ENCODE peak calls at places on chromosomes 16 and 17, in eight cellular contexts. G, T, U, A, Z, O, M and Q are unnamed samples.

GRCh38 chr17:42760652-42761581 is at the start of gene RAMP2:
- DNase-seq in A (no peak), U (no peak), Z (no peak), O (no peak), G (no peak), T (peak; percentile 46), M (peak; percentile 68), Q (no peak)

GRCh38 chr17:50739098-50739497 is 19.7 kb downstream of the LUC7L3 start:
- DNase-seq in U (no peak), O (no peak), G (no peak), A (no peak), Z (no peak), M (no peak), T (no peak), Q (no peak)

GRCh38 chr17:75876190-75876937 is 2.0 kb downstream of the TRIM47 start:
- DNase-seq in O (no peak), A (peak; percentile 96), Z (no peak), U (peak; percentile 81), G (no peak), T (peak; percentile 53), M (no peak), Q (no peak)

GRCh38 chr17:78476973-78477372 is 98.5 kb downstream of the PGS1 start:
- DNase-seq in G (no peak), T (no peak), Z (no peak), O (no peak), U (no peak), M (no peak), A (peak; percentile 49), Q (no peak)

GRCh38 chr17:77045441-77046041 is 95.2 kb upstream of the SEC14L1 start:
- DNase-seq in O (no peak), T (no peak), M (no peak), Z (no peak), A (no peak), U (no peak), G (no peak), Q (no peak)

GRCh38 chr17:31733326-31733725 is 125.7 kb downstream of the COPRS start:
- DNase-seq in M (no peak), O (no peak), T (no peak), A (no peak), G (no peak), U (no peak), Z (no peak), Q (no peak)

GRCh38 chr17:2899911-2900310 is 103.7 kb downstream of the RAP1GAP2 start:
- DNase-seq in A (peak; percentile 86), T (no peak), G (no peak), M (no peak), Z (no peak), O (no peak), U (no peak), Q (no peak)

GRCh38 chr16:29961479-29962343 is at the start of gene TMEM219:
- DNase-seq in M (peak; percentile 95), U (peak; percentile 93), O (peak; percentile 85), G (peak; percentile 67), Z (peak; percentile 75), T (peak; percentile 92), A (peak; percentile 93), Q (peak; percentile 93)

GRCh38 chr16:55503726-55504553 is 4.9 kb upstream of the LPCAT2 start:
- DNase-seq in M (no peak), U (no peak), T (no peak), Z (no peak), G (no peak), O (no peak), A (peak; percentile 15), Q (no peak)

GRCh38 chr16:11004351-11004750 is 60.0 kb downstream of the CLEC16A start:
- DNase-seq in T (no peak), U (no peak), O (no peak), M (no peak), A (no peak), G (no peak), Z (no peak), Q (no peak)

GRCh38 chr17:57609878-57610270 is 135.2 kb downstream of the CCDC182 start:
- DNase-seq in M (no peak), T (no peak), O (no peak), G (no peak), Z (no peak), U (no peak), A (no peak), Q (no peak)

GRCh38 chr17:42171831-42172230 is 9.1 kb downstream of the KCNH4 start:
- DNase-seq in U (no peak), T (no peak), M (no peak), Z (no peak), G (no peak), O (no peak), A (no peak), Q (no peak)

GRCh38 chr16:57708168-57708567 is 13.6 kb downstream of the DRC7 start:
- DNase-seq in M (no peak), U (no peak), T (no peak), A (no peak), Z (no peak), O (no peak), G (no peak), Q (no peak)

GRCh38 chr16:85151603-85152413 is 39.5 kb upstream of the CIBAR2 start:
- DNase-seq in A (peak; percentile 32), G (peak; percentile 80), M (peak; percentile 88), U (no peak), O (peak; percentile 30), Z (peak; percentile 78), T (peak; percentile 87), Q (peak; percentile 90)

GRCh38 chr16:80103463-80103862 is 437.3 kb upstream of the DYNLRB2 start:
- DNase-seq in M (no peak), G (no peak), A (no peak), O (no peak), T (no peak), U (no peak), Z (no peak), Q (no peak)

GRCh38 chr17:17252149-17252810 is 15.3 kb upstream of the FLCN start:
- DNase-seq in T (no peak), Z (no peak), U (no peak), O (no peak), G (no peak), A (no peak), M (no peak), Q (no peak)

GRCh38 chr17:66691644-66692500 is 143.0 kb upstream of the CACNG5 start:
- DNase-seq in T (peak; percentile 45), G (no peak), O (no peak), A (no peak), Z (no peak), M (no peak), U (no peak), Q (peak; percentile 46)

GRCh38 chr17:59361916-59362810 is 30.7 kb downstream of the YPEL2 start:
- DNase-seq in G (peak; percentile 82), M (no peak), Z (peak; percentile 66), A (peak; percentile 93), T (no peak), O (no peak), U (peak; percentile 33), Q (no peak)

GRCh38 chr16:56234737-56235136 is 43.4 kb downstream of the GNAO1 start:
- DNase-seq in M (no peak), A (no peak), T (no peak), U (no peak), Z (no peak), O (no peak), G (no peak), Q (no peak)